ENCODE peak calls at places on chromosomes 11 and 22, in ten cellular contexts. One of them, this sample, is unnamed.

GRCh38 chr11:74070713-74071506 is 62.0 kb upstream of the UCP3 start:
- DNase-seq in pancreas: no peak
- DNase-seq in tibial artery: no peak
- DNase-seq in brain microvascular endothelial cell: no peak
- DNase-seq in right lobe of liver: no peak
- DNase-seq in OCI-LY7: no peak
- DNase-seq in right cardiac atrium: no peak
- DNase-seq in heart left ventricle: no peak
- DNase-seq in GM23248: no peak
- DNase-seq in thyroid gland: peak
- DNase-seq in this sample: no peak

GRCh38 chr11:88489030-88489429 is 151.5 kb upstream of the CTSC start:
- DNase-seq in right cardiac atrium: no peak
- DNase-seq in GM23248: no peak
- DNase-seq in right lobe of liver: no peak
- DNase-seq in heart left ventricle: no peak
- DNase-seq in pancreas: no peak
- DNase-seq in thyroid gland: no peak
- DNase-seq in brain microvascular endothelial cell: no peak
- DNase-seq in tibial artery: no peak
- DNase-seq in OCI-LY7: no peak
- DNase-seq in this sample: no peak

GRCh38 chr22:35394011-35394312 is 6.0 kb upstream of the MCM5 start:
- DNase-seq in brain microvascular endothelial cell: no peak
- DNase-seq in GM23248: no peak
- DNase-seq in heart left ventricle: no peak
- DNase-seq in thyroid gland: peak
- DNase-seq in OCI-LY7: no peak
- DNase-seq in pancreas: no peak
- DNase-seq in right lobe of liver: no peak
- DNase-seq in tibial artery: no peak
- DNase-seq in right cardiac atrium: no peak
- DNase-seq in this sample: no peak

GRCh38 chr11:103985041-103985440 is 51.4 kb upstream of the DDI1 start:
- DNase-seq in brain microvascular endothelial cell: no peak
- DNase-seq in thyroid gland: no peak
- DNase-seq in right cardiac atrium: no peak
- DNase-seq in OCI-LY7: no peak
- DNase-seq in tibial artery: no peak
- DNase-seq in heart left ventricle: no peak
- DNase-seq in right lobe of liver: no peak
- DNase-seq in GM23248: no peak
- DNase-seq in pancreas: no peak
- DNase-seq in this sample: no peak

GRCh38 chr11:96204721-96205459 is 138.1 kb downstream of the MAML2 start:
- DNase-seq in brain microvascular endothelial cell: no peak
- DNase-seq in GM23248: no peak
- DNase-seq in right lobe of liver: no peak
- DNase-seq in pancreas: no peak
- DNase-seq in heart left ventricle: no peak
- DNase-seq in thyroid gland: no peak
- DNase-seq in tibial artery: no peak
- DNase-seq in right cardiac atrium: no peak
- DNase-seq in OCI-LY7: no peak
- DNase-seq in this sample: no peak

GRCh38 chr22:17369553-17370035 is 334 bp downstream of the CECR2 start:
- DNase-seq in brain microvascular endothelial cell: no peak
- DNase-seq in right cardiac atrium: peak
- DNase-seq in tibial artery: no peak
- DNase-seq in OCI-LY7: peak
- DNase-seq in GM23248: peak
- DNase-seq in pancreas: peak
- DNase-seq in right lobe of liver: peak
- DNase-seq in heart left ventricle: peak
- DNase-seq in thyroid gland: peak
- DNase-seq in this sample: no peak

GRCh38 chr11:74729397-74729796 is 1.8 kb downstream of the CHRDL2 start:
- DNase-seq in heart left ventricle: no peak
- DNase-seq in thyroid gland: no peak
- DNase-seq in tibial artery: no peak
- DNase-seq in OCI-LY7: no peak
- DNase-seq in brain microvascular endothelial cell: no peak
- DNase-seq in right cardiac atrium: no peak
- DNase-seq in pancreas: no peak
- DNase-seq in right lobe of liver: no peak
- DNase-seq in GM23248: no peak
- DNase-seq in this sample: no peak

GRCh38 chr11:130403301-130403804 is 25.1 kb downstream of the ADAMTS8 start:
- DNase-seq in heart left ventricle: peak
- DNase-seq in tibial artery: peak
- DNase-seq in brain microvascular endothelial cell: peak
- DNase-seq in right cardiac atrium: peak
- DNase-seq in OCI-LY7: no peak
- DNase-seq in right lobe of liver: no peak
- DNase-seq in pancreas: no peak
- DNase-seq in GM23248: peak
- DNase-seq in thyroid gland: no peak
- DNase-seq in this sample: peak

GRCh38 chr22:50542416-50542927 is 3.2 kb upstream of the KLHDC7B start:
- DNase-seq in brain microvascular endothelial cell: no peak
- DNase-seq in heart left ventricle: peak
- DNase-seq in thyroid gland: no peak
- DNase-seq in tibial artery: no peak
- DNase-seq in OCI-LY7: no peak
- DNase-seq in pancreas: no peak
- DNase-seq in right cardiac atrium: no peak
- DNase-seq in right lobe of liver: peak
- DNase-seq in GM23248: peak
- DNase-seq in this sample: peak
- H3K4me3 ChIP-seq in brain microvascular endothelial cell: no peak
- H3K4me3 ChIP-seq in heart left ventricle: no peak
- H3K4me3 ChIP-seq in thyroid gland: no peak
- H3K4me3 ChIP-seq in tibial artery: no peak
- H3K4me3 ChIP-seq in OCI-LY7: no peak
- H3K4me3 ChIP-seq in pancreas: no peak
- H3K4me3 ChIP-seq in right cardiac atrium: no peak
- H3K4me3 ChIP-seq in right lobe of liver: no peak
- H3K4me3 ChIP-seq in GM23248: no peak
- H3K4me3 ChIP-seq in this sample: no peak

GRCh38 chr22:48944756-48945620 is 882.7 kb downstream of the BRD1 start:
- DNase-seq in brain microvascular endothelial cell: no peak
- DNase-seq in tibial artery: peak
- DNase-seq in right cardiac atrium: no peak
- DNase-seq in GM23248: no peak
- DNase-seq in OCI-LY7: no peak
- DNase-seq in pancreas: no peak
- DNase-seq in thyroid gland: no peak
- DNase-seq in heart left ventricle: no peak
- DNase-seq in right lobe of liver: no peak
- DNase-seq in this sample: no peak

GRCh38 chr22:48941903-48942625 is 885.6 kb downstream of the BRD1 start:
- DNase-seq in heart left ventricle: no peak
- DNase-seq in OCI-LY7: no peak
- DNase-seq in right lobe of liver: no peak
- DNase-seq in pancreas: no peak
- DNase-seq in tibial artery: peak
- DNase-seq in right cardiac atrium: no peak
- DNase-seq in brain microvascular endothelial cell: no peak
- DNase-seq in thyroid gland: no peak
- DNase-seq in GM23248: no peak
- DNase-seq in this sample: peak

GRCh38 chr22:48942698-48943566 is 884.7 kb downstream of the BRD1 start:
- DNase-seq in brain microvascular endothelial cell: no peak
- DNase-seq in heart left ventricle: no peak
- DNase-seq in OCI-LY7: no peak
- DNase-seq in right cardiac atrium: no peak
- DNase-seq in thyroid gland: no peak
- DNase-seq in pancreas: no peak
- DNase-seq in GM23248: no peak
- DNase-seq in right lobe of liver: no peak
- DNase-seq in tibial artery: peak
- DNase-seq in this sample: peak

GRCh38 chr22:48944433-48944755 is 883.3 kb downstream of the BRD1 start:
- DNase-seq in OCI-LY7: no peak
- DNase-seq in brain microvascular endothelial cell: no peak
- DNase-seq in GM23248: no peak
- DNase-seq in right lobe of liver: no peak
- DNase-seq in right cardiac atrium: no peak
- DNase-seq in thyroid gland: no peak
- DNase-seq in pancreas: no peak
- DNase-seq in tibial artery: peak
- DNase-seq in heart left ventricle: no peak
- DNase-seq in this sample: no peak

DNA sequence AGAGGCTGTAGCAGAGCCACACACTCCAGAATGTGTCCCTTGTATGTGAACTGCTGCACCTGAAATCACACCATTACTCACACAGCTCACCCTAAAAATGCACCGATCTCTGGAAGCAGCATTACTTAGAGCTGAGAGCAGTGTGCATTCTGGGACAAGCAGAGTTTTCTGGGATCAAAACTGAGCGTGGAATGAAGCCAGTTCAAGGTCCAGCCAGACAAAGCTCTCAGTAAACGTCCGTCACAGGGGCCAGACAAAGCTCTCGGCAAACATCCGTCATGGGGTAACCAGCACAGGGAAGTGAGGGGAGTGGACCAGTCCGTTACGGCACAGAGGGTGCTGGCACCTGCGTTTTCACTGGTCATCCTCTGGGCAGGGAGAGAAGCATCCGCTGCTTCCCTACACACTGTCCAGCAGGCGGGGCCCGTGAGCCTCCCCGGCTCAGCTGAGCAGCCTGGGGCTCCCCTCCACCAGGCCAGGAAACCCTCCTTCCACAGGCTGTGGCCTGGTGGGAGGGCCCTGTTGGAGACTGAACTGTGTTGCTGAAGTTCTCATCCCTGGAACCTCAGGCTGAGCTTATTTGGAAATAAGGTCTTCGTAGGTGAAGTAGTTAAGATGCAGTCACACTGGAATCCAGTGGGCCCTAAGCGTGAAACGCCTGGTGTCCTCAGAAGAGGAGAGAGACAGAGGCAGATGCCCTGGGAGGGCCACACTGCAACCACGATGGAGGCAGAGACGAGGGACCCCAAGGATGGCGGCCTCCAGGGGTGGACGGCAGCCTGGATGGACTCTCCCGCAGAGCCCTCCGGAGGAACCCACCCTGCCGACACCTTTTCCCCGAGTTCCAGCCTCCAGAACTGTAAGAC is 883.9 kb downstream of the BRD1 start:
- DNase-seq in pancreas: no peak
- DNase-seq in OCI-LY7: peak
- DNase-seq in right lobe of liver: no peak
- DNase-seq in brain microvascular endothelial cell: no peak
- DNase-seq in right cardiac atrium: no peak
- DNase-seq in GM23248: peak
- DNase-seq in tibial artery: peak
- DNase-seq in thyroid gland: no peak
- DNase-seq in heart left ventricle: no peak
- DNase-seq in this sample: peak
- H3K27ac ChIP-seq in pancreas: no peak
- H3K27ac ChIP-seq in OCI-LY7: no peak
- H3K27ac ChIP-seq in right lobe of liver: no peak
- H3K27ac ChIP-seq in brain microvascular endothelial cell: no peak
- H3K27ac ChIP-seq in right cardiac atrium: no peak
- H3K27ac ChIP-seq in GM23248: no peak
- H3K27ac ChIP-seq in tibial artery: no peak
- H3K27ac ChIP-seq in thyroid gland: no peak
- H3K27ac ChIP-seq in heart left ventricle: no peak
- H3K27ac ChIP-seq in this sample: no peak

GRCh38 chr11:60130496-60130895 is 42.0 kb downstream of the MS4A2 start:
- DNase-seq in GM23248: peak
- DNase-seq in right lobe of liver: no peak
- DNase-seq in pancreas: peak
- DNase-seq in thyroid gland: no peak
- DNase-seq in right cardiac atrium: no peak
- DNase-seq in OCI-LY7: peak
- DNase-seq in heart left ventricle: no peak
- DNase-seq in brain microvascular endothelial cell: peak
- DNase-seq in tibial artery: no peak
- DNase-seq in this sample: no peak

GRCh38 chr11:60133917-60134316 is 45.5 kb downstream of the MS4A2 start:
- DNase-seq in pancreas: no peak
- DNase-seq in right cardiac atrium: no peak
- DNase-seq in tibial artery: no peak
- DNase-seq in heart left ventricle: no peak
- DNase-seq in thyroid gland: no peak
- DNase-seq in right lobe of liver: no peak
- DNase-seq in GM23248: no peak
- DNase-seq in brain microvascular endothelial cell: no peak
- DNase-seq in OCI-LY7: no peak
- DNase-seq in this sample: no peak

GRCh38 chr11:60128376-60128775 is 39.9 kb downstream of the MS4A2 start:
- DNase-seq in thyroid gland: no peak
- DNase-seq in tibial artery: no peak
- DNase-seq in GM23248: no peak
- DNase-seq in brain microvascular endothelial cell: no peak
- DNase-seq in heart left ventricle: no peak
- DNase-seq in OCI-LY7: no peak
- DNase-seq in right lobe of liver: no peak
- DNase-seq in right cardiac atrium: no peak
- DNase-seq in pancreas: no peak
- DNase-seq in this sample: no peak

GRCh38 chr11:60129853-60130252 is 41.4 kb downstream of the MS4A2 start:
- DNase-seq in thyroid gland: no peak
- DNase-seq in tibial artery: no peak
- DNase-seq in OCI-LY7: no peak
- DNase-seq in right cardiac atrium: no peak
- DNase-seq in pancreas: no peak
- DNase-seq in right lobe of liver: no peak
- DNase-seq in heart left ventricle: no peak
- DNase-seq in brain microvascular endothelial cell: no peak
- DNase-seq in GM23248: no peak
- DNase-seq in this sample: no peak

GRCh38 chr11:60131943-60132342 is 43.5 kb downstream of the MS4A2 start:
- DNase-seq in tibial artery: no peak
- DNase-seq in right lobe of liver: no peak
- DNase-seq in GM23248: no peak
- DNase-seq in right cardiac atrium: no peak
- DNase-seq in thyroid gland: no peak
- DNase-seq in brain microvascular endothelial cell: no peak
- DNase-seq in heart left ventricle: no peak
- DNase-seq in pancreas: no peak
- DNase-seq in OCI-LY7: no peak
- DNase-seq in this sample: no peak
- H3K4me3 ChIP-seq in tibial artery: no peak
- H3K4me3 ChIP-seq in right lobe of liver: no peak
- H3K4me3 ChIP-seq in GM23248: no peak
- H3K4me3 ChIP-seq in right cardiac atrium: no peak
- H3K4me3 ChIP-seq in thyroid gland: no peak
- H3K4me3 ChIP-seq in brain microvascular endothelial cell: no peak
- H3K4me3 ChIP-seq in heart left ventricle: no peak
- H3K4me3 ChIP-seq in pancreas: no peak
- H3K4me3 ChIP-seq in OCI-LY7: no peak
- H3K4me3 ChIP-seq in this sample: no peak

GRCh38 chr11:57549983-57550382 is 12.6 kb downstream of the SMTNL1 start:
- DNase-seq in thyroid gland: no peak
- DNase-seq in OCI-LY7: no peak
- DNase-seq in pancreas: no peak
- DNase-seq in right cardiac atrium: no peak
- DNase-seq in heart left ventricle: no peak
- DNase-seq in brain microvascular endothelial cell: no peak
- DNase-seq in right lobe of liver: no peak
- DNase-seq in GM23248: no peak
- DNase-seq in tibial artery: no peak
- DNase-seq in this sample: no peak

GRCh38 chr11:57546869-57547518 is 9.6 kb downstream of the SMTNL1 start:
- DNase-seq in pancreas: no peak
- DNase-seq in brain microvascular endothelial cell: peak
- DNase-seq in tibial artery: no peak
- DNase-seq in right cardiac atrium: no peak
- DNase-seq in OCI-LY7: no peak
- DNase-seq in GM23248: peak
- DNase-seq in heart left ventricle: no peak
- DNase-seq in thyroid gland: no peak
- DNase-seq in right lobe of liver: no peak
- DNase-seq in this sample: peak

GRCh38 chr11:57545883-57546282 is 8.5 kb downstream of the SMTNL1 start:
- DNase-seq in right cardiac atrium: no peak
- DNase-seq in tibial artery: no peak
- DNase-seq in OCI-LY7: no peak
- DNase-seq in right lobe of liver: no peak
- DNase-seq in thyroid gland: no peak
- DNase-seq in brain microvascular endothelial cell: no peak
- DNase-seq in GM23248: no peak
- DNase-seq in pancreas: no peak
- DNase-seq in heart left ventricle: no peak
- DNase-seq in this sample: no peak

GRCh38 chr11:57546451-57546850 is 9.1 kb downstream of the SMTNL1 start:
- DNase-seq in OCI-LY7: no peak
- DNase-seq in brain microvascular endothelial cell: no peak
- DNase-seq in GM23248: no peak
- DNase-seq in tibial artery: no peak
- DNase-seq in thyroid gland: no peak
- DNase-seq in pancreas: no peak
- DNase-seq in heart left ventricle: no peak
- DNase-seq in right lobe of liver: no peak
- DNase-seq in right cardiac atrium: no peak
- DNase-seq in this sample: no peak

GRCh38 chr11:57547854-57548377 is 10.5 kb downstream of the SMTNL1 start:
- DNase-seq in thyroid gland: no peak
- DNase-seq in right cardiac atrium: no peak
- DNase-seq in OCI-LY7: peak
- DNase-seq in tibial artery: no peak
- DNase-seq in heart left ventricle: no peak
- DNase-seq in brain microvascular endothelial cell: no peak
- DNase-seq in GM23248: peak
- DNase-seq in pancreas: peak
- DNase-seq in right lobe of liver: no peak
- DNase-seq in this sample: peak
- H3K27ac ChIP-seq in thyroid gland: no peak
- H3K27ac ChIP-seq in right cardiac atrium: no peak
- H3K27ac ChIP-seq in OCI-LY7: no peak
- H3K27ac ChIP-seq in tibial artery: no peak
- H3K27ac ChIP-seq in heart left ventricle: no peak
- H3K27ac ChIP-seq in brain microvascular endothelial cell: no peak
- H3K27ac ChIP-seq in GM23248: no peak
- H3K27ac ChIP-seq in pancreas: no peak
- H3K27ac ChIP-seq in right lobe of liver: no peak
- H3K27ac ChIP-seq in this sample: no peak